ENCODE peak calls at places on chromosomes 12 and 14, in five cellular contexts. S is HCT116, R is K562, P is HepG2, H is H1. U is an unnamed sample.

GRCh38 chr12:69851976-69852375 is 26.9 kb downstream of the MYRFL start:
- DNase-seq in S (no peak), R (no peak), P (no peak), H (no peak), U (no peak)

GRCh38 chr14:85428926-85429325 is 101.0 kb upstream of the FLRT2 start:
- DNase-seq in S (no peak), R (no peak), P (no peak), H (no peak), U (no peak)

GRCh38 chr12:84911331-84912190 is 1.0 kb downstream of the SLC6A15 start:
- DNase-seq in S (no peak), R (no peak), P (no peak), H (peak), U (no peak)

GRCh38 chr12:25251749-25252148 is 1.0 kb upstream of the KRAS start:
- DNase-seq in S (no peak), R (no peak), P (no peak), H (no peak), U (no peak)

GRCh38 chr14:56874375-56874774 is 64.1 kb upstream of the OTX2 start:
- DNase-seq in S (peak), R (no peak), P (peak), H (peak), U (no peak)

GRCh38 chr12:131027876-131028586 is 74.3 kb downstream of the ADGRD1 start:
- DNase-seq in S (no peak), R (no peak), P (no peak), H (no peak), U (no peak)

GRCh38 chr14:100982356-100982755 is 78.8 kb upstream of the RTL1 start:
- DNase-seq in S (no peak), R (no peak), P (no peak), H (no peak), U (no peak)

GRCh38 chr14:89921346-89921745 is 33.2 kb downstream of the EFCAB11 start:
- DNase-seq in S (no peak), R (no peak), P (no peak), H (no peak), U (no peak)

GRCh38 chr12:104578453-104578852 is 121.7 kb downstream of the CHST11 start:
- DNase-seq in S (no peak), R (no peak), P (no peak), H (no peak), U (no peak)

GRCh38 chr14:105067140-105067968 is 2.1 kb upstream of the GPR132 start:
- DNase-seq in S (no peak), R (no peak), P (no peak), H (no peak), U (peak)

GRCh38 chr12:4535871-4536270 is 2.8 kb upstream of the RAD51AP1 start:
- DNase-seq in S (no peak), R (no peak), P (no peak), H (no peak), U (no peak)

DNA sequence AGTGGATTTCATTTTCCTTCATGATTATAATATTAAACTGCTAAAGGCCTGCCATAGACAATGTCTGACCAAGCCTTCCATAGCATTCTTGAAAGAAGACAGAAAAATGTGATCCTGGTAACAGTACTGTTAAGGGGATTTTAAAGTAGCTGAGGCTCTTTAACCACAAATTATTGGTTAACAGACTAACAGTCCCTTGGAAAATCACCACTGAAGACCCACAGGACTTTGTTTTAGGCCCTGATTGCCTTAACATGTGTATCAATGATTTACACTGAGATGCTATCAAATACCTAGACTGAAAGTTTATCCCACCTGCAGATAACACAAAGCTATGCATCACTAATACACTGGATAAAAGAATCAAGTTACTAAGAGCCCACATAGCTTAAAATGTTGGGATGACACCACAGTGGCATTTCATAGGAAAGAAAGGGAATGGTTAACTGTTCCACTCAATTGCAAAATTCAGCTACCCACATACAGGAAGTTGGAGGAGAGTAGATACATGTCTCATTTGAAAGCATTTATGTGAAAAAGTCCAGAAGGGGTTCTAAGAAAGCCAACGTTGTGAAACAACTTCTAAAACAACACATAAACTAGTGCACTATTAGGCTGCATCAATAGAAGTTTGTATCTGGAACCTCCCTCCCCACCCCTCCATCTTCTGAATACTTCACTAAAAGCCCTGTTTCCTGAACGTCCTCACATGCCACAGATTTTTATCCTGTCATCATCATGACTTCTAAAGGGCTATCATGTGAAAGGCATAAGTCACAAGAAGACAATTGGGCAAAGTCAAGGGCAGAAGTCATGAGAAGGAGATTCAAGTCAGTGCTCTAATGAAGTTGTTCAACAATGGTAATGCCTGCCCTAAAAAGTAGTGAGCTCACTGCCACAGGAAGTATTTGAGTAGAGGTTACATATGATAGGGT is 5.7 kb downstream of the KRT79 start:
- DNase-seq in S (no peak), R (no peak), P (no peak), H (no peak), U (no peak)
- TF ChIP-seq ZNF274 in S (no peak), R (no peak), P (no peak), H (no peak), U (no peak)

DNA sequence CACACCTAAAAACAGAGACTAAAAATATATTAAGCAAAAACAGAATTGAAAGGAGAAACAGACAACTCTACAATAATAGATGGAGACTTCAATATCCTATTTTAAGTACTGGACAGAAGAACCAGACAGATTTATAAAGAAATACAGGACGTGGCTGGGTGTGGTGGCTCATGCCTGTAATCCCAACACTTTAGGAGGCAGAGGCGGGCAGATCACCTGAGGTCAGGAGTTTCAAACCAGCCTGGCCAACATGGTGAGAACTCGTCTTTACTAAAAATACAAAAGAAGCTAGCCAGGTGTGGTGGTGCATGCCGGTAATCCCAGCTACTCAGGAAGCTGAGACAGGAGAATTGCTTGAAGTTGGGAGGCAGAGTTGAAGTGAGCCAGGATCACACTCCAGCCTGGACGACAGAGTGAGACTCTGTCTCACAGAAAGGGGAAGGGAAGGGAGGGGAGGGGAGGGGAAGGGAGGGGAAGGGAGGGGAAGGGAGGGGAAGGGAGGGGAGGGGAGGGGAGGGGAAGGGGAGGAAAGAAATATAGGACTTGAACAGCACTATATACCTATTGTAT is 53.0 kb downstream of the CDK17 start:
- DNase-seq in S (no peak), R (no peak), P (no peak), H (no peak), U (no peak)
- H3K4me3 ChIP-seq in S (no peak), R (no peak), P (peak), H (no peak), U (peak)

GRCh38 chr12:127192391-127192790 is 1074.6 kb upstream of the TMEM132C start:
- DNase-seq in S (no peak), R (no peak), P (no peak), H (no peak), U (no peak)

GRCh38 chr12:127189992-127190391 is 1077.0 kb upstream of the TMEM132C start:
- DNase-seq in S (no peak), R (no peak), P (no peak), H (no peak), U (no peak)

GRCh38 chr12:127194176-127194575 is 1072.8 kb upstream of the TMEM132C start:
- DNase-seq in S (no peak), R (no peak), P (no peak), H (no peak), U (no peak)

GRCh38 chr12:127191124-127191523 is 1075.8 kb upstream of the TMEM132C start:
- DNase-seq in S (no peak), R (no peak), P (no peak), H (no peak), U (no peak)

GRCh38 chr12:127193341-127193740 is 1073.6 kb upstream of the TMEM132C start:
- DNase-seq in S (no peak), R (no peak), P (no peak), H (no peak), U (no peak)
- TF ChIP-seq MAX in S (no peak), R (no peak), P (no peak), H (no peak), U (no peak)

GRCh38 chr12:132953163-132953425 is 3.0 kb downstream of the ZNF605 start:
- DNase-seq in S (no peak), R (no peak), P (no peak), H (no peak), U (no peak)

GRCh38 chr12:132954471-132955048 is 1.5 kb downstream of the ZNF605 start:
- DNase-seq in S (no peak), R (no peak), P (no peak), H (no peak), U (no peak)

GRCh38 chr12:132953771-132954170 is 2.3 kb downstream of the ZNF605 start:
- DNase-seq in S (no peak), R (no peak), P (no peak), H (no peak), U (no peak)

GRCh38 chr12:132955933-132956725 is at the start of gene ZNF605:
- DNase-seq in S (no peak), R (peak), P (peak), H (peak), U (peak)

GRCh38 chr12:132955094-132955932 is 793 bp downstream of the ZNF605 start:
- DNase-seq in S (no peak), R (no peak), P (peak), H (peak), U (no peak)
- TF ChIP-seq ZNF274 in S (no peak), R (no peak), P (peak), H (no peak), U (no peak)

GRCh38 chr14:52253503-52253902 is 14.0 kb upstream of the PTGDR start:
- DNase-seq in S (no peak), R (no peak), P (no peak), H (no peak), U (no peak)

GRCh38 chr14:52248057-52248456 is 19.4 kb upstream of the PTGDR start:
- DNase-seq in S (no peak), R (no peak), P (no peak), H (no peak), U (no peak)

GRCh38 chr14:52254086-52254485 is 13.4 kb upstream of the PTGDR start:
- DNase-seq in S (no peak), R (no peak), P (no peak), H (no peak), U (no peak)

GRCh38 chr14:52251724-52252123 is 15.8 kb upstream of the PTGDR start:
- DNase-seq in S (no peak), R (no peak), P (no peak), H (no peak), U (no peak)
- H3K4me3 ChIP-seq in S (no peak), R (no peak), P (no peak), H (no peak), U (no peak)

GRCh38 chr12:132623072-132623869 is 4.7 kb downstream of the P2RX2 start:
- DNase-seq in S (no peak), R (no peak), P (no peak), H (no peak), U (no peak)
- TF ChIP-seq MAX in S (no peak), R (no peak), P (no peak), H (no peak), U (no peak)

GRCh38 chr12:114799574-114800487 is 115.9 kb upstream of the TBX3 start:
- DNase-seq in S (peak), R (no peak), P (peak), H (no peak), U (no peak)
- TF ChIP-seq ZNF274 in S (no peak), R (no peak), P (peak), H (no peak), U (no peak)